ENCODE peak calls at places on chromosomes 7 and 10, in five cellular contexts. One of them, this sample, is unnamed.

GRCh38 chr7:149505551-149505950 is 7.9 kb upstream of the ZNF746 start:
- DNase-seq in tibial nerve: no peak
- DNase-seq in A549: no peak
- DNase-seq in heart left ventricle: no peak
- DNase-seq in stomach: no peak
- DNase-seq in this sample: no peak

GRCh38 chr7:129778770-129779601 is 167.5 kb downstream of the NRF1 start:
- DNase-seq in heart left ventricle: no peak
- DNase-seq in A549: peak
- DNase-seq in tibial nerve: no peak
- DNase-seq in stomach: no peak
- DNase-seq in this sample: no peak

GRCh38 chr7:32221056-32221455 is 150.8 kb upstream of the PDE1C start:
- DNase-seq in A549: no peak
- DNase-seq in stomach: no peak
- DNase-seq in tibial nerve: no peak
- DNase-seq in heart left ventricle: no peak
- DNase-seq in this sample: no peak

GRCh38 chr7:73595358-73595757 is 17.0 kb upstream of the TBL2 start:
- DNase-seq in A549: no peak
- DNase-seq in tibial nerve: no peak
- DNase-seq in stomach: no peak
- DNase-seq in heart left ventricle: no peak
- DNase-seq in this sample: no peak

GRCh38 chr10:48309711-48310226 is 3.3 kb downstream of the MAPK8 start:
- DNase-seq in tibial nerve: no peak
- DNase-seq in A549: peak
- DNase-seq in heart left ventricle: no peak
- DNase-seq in stomach: no peak
- DNase-seq in this sample: no peak

GRCh38 chr7:155361947-155362346 is 64.3 kb downstream of the INSIG1 start:
- DNase-seq in A549: no peak
- DNase-seq in heart left ventricle: no peak
- DNase-seq in stomach: no peak
- DNase-seq in tibial nerve: no peak
- DNase-seq in this sample: no peak

GRCh38 chr10:72344932-72345331 is 9.8 kb downstream of the DNAJB12 start:
- DNase-seq in heart left ventricle: no peak
- DNase-seq in stomach: no peak
- DNase-seq in tibial nerve: no peak
- DNase-seq in A549: no peak
- DNase-seq in this sample: no peak

GRCh38 chr7:1357601-1358271 is 101.5 kb downstream of the MICALL2 start:
- DNase-seq in heart left ventricle: no peak
- DNase-seq in stomach: no peak
- DNase-seq in A549: no peak
- DNase-seq in tibial nerve: no peak
- DNase-seq in this sample: no peak

GRCh38 chr10:12896251-12896650 is 105.3 kb downstream of the CCDC3 start:
- DNase-seq in tibial nerve: no peak
- DNase-seq in A549: no peak
- DNase-seq in heart left ventricle: no peak
- DNase-seq in stomach: no peak
- DNase-seq in this sample: no peak

GRCh38 chr10:69682955-69683474 is 53.0 kb downstream of the FAM241B start:
- DNase-seq in A549: no peak
- DNase-seq in stomach: no peak
- DNase-seq in tibial nerve: no peak
- DNase-seq in heart left ventricle: no peak
- DNase-seq in this sample: no peak

GRCh38 chr7:88224596-88225275 is 4.9 kb upstream of the SRI start:
- DNase-seq in heart left ventricle: no peak
- DNase-seq in stomach: no peak
- DNase-seq in tibial nerve: no peak
- DNase-seq in A549: no peak
- DNase-seq in this sample: no peak

GRCh38 chr10:80443531-80443974 is 10.6 kb upstream of the TSPAN14 start:
- DNase-seq in stomach: no peak
- DNase-seq in A549: no peak
- DNase-seq in tibial nerve: no peak
- DNase-seq in heart left ventricle: no peak
- DNase-seq in this sample: peak

GRCh38 chr10:71038921-71039320 is 150.6 kb upstream of the PCBD1 start:
- DNase-seq in tibial nerve: no peak
- DNase-seq in A549: no peak
- DNase-seq in stomach: no peak
- DNase-seq in heart left ventricle: no peak
- DNase-seq in this sample: no peak

GRCh38 chr7:107209565-107209964 is 40.8 kb downstream of the HBP1 start:
- DNase-seq in tibial nerve: no peak
- DNase-seq in A549: no peak
- DNase-seq in stomach: no peak
- DNase-seq in heart left ventricle: no peak
- DNase-seq in this sample: peak

GRCh38 chr7:92833766-92834605 is 2.4 kb downstream of the CDK6 start:
- DNase-seq in A549: peak
- DNase-seq in tibial nerve: peak
- DNase-seq in stomach: peak
- DNase-seq in heart left ventricle: peak
- DNase-seq in this sample: peak

GRCh38 chr10:96374985-96375830 is 16.4 kb upstream of the OPALIN start:
- DNase-seq in tibial nerve: peak
- DNase-seq in stomach: peak
- DNase-seq in heart left ventricle: peak
- DNase-seq in A549: peak
- DNase-seq in this sample: peak

GRCh38 chr10:48878091-48878490 is 61.5 kb downstream of the LRRC18 start:
- DNase-seq in stomach: no peak
- DNase-seq in A549: no peak
- DNase-seq in tibial nerve: no peak
- DNase-seq in heart left ventricle: no peak
- DNase-seq in this sample: no peak

GRCh38 chr10:76784076-76784475 is 853.5 kb downstream of the KCNMA1 start:
- DNase-seq in A549: no peak
- DNase-seq in stomach: no peak
- DNase-seq in tibial nerve: no peak
- DNase-seq in heart left ventricle: no peak
- DNase-seq in this sample: no peak

GRCh38 chr7:136353287-136353686 is 376.1 kb upstream of the MTPN start:
- DNase-seq in stomach: no peak
- DNase-seq in A549: no peak
- DNase-seq in tibial nerve: no peak
- DNase-seq in heart left ventricle: no peak
- DNase-seq in this sample: no peak

GRCh38 chr10:97780991-97781540 is 9.3 kb upstream of the SFRP5 start:
- DNase-seq in A549: no peak
- DNase-seq in heart left ventricle: no peak
- DNase-seq in tibial nerve: no peak
- DNase-seq in stomach: no peak
- DNase-seq in this sample: no peak

GRCh38 chr7:54109501-54109900 is 432.7 kb upstream of the VSTM2A start:
- DNase-seq in stomach: no peak
- DNase-seq in tibial nerve: no peak
- DNase-seq in heart left ventricle: no peak
- DNase-seq in A549: no peak
- DNase-seq in this sample: no peak

GRCh38 chr7:32115831-32116230 is 45.6 kb upstream of the PDE1C start:
- DNase-seq in A549: no peak
- DNase-seq in stomach: no peak
- DNase-seq in tibial nerve: no peak
- DNase-seq in heart left ventricle: no peak
- DNase-seq in this sample: no peak

GRCh38 chr7:26307226-26307625 is 15.6 kb downstream of the SNX10 start:
- DNase-seq in heart left ventricle: no peak
- DNase-seq in tibial nerve: no peak
- DNase-seq in A549: no peak
- DNase-seq in stomach: no peak
- DNase-seq in this sample: no peak

GRCh38 chr7:16710641-16711040 is 42.9 kb upstream of the TSPAN13 start:
- DNase-seq in stomach: no peak
- DNase-seq in tibial nerve: no peak
- DNase-seq in heart left ventricle: no peak
- DNase-seq in A549: no peak
- DNase-seq in this sample: no peak

GRCh38 chr7:23100697-23101096 is 4.9 kb upstream of the KLHL7 start:
- DNase-seq in stomach: no peak
- DNase-seq in tibial nerve: no peak
- DNase-seq in heart left ventricle: no peak
- DNase-seq in A549: no peak
- DNase-seq in this sample: no peak

GRCh38 chr10:29263506-29263905 is 25.4 kb upstream of the LYZL1 start:
- DNase-seq in heart left ventricle: no peak
- DNase-seq in stomach: no peak
- DNase-seq in tibial nerve: no peak
- DNase-seq in A549: no peak
- DNase-seq in this sample: no peak

GRCh38 chr10:113297226-113297625 is 255.6 kb upstream of the HABP2 start:
- DNase-seq in stomach: no peak
- DNase-seq in heart left ventricle: no peak
- DNase-seq in A549: no peak
- DNase-seq in tibial nerve: no peak
- DNase-seq in this sample: no peak

GRCh38 chr7:64945481-64945756 is 42.3 kb downstream of the ZNF273 start:
- DNase-seq in A549: no peak
- DNase-seq in heart left ventricle: no peak
- DNase-seq in tibial nerve: no peak
- DNase-seq in stomach: no peak
- DNase-seq in this sample: no peak
- TF ChIP-seq POLR2A in A549: no peak
- TF ChIP-seq POLR2A in heart left ventricle: no peak
- TF ChIP-seq POLR2A in tibial nerve: no peak
- TF ChIP-seq POLR2A in stomach: no peak
- TF ChIP-seq POLR2A in this sample: no peak

DNA sequence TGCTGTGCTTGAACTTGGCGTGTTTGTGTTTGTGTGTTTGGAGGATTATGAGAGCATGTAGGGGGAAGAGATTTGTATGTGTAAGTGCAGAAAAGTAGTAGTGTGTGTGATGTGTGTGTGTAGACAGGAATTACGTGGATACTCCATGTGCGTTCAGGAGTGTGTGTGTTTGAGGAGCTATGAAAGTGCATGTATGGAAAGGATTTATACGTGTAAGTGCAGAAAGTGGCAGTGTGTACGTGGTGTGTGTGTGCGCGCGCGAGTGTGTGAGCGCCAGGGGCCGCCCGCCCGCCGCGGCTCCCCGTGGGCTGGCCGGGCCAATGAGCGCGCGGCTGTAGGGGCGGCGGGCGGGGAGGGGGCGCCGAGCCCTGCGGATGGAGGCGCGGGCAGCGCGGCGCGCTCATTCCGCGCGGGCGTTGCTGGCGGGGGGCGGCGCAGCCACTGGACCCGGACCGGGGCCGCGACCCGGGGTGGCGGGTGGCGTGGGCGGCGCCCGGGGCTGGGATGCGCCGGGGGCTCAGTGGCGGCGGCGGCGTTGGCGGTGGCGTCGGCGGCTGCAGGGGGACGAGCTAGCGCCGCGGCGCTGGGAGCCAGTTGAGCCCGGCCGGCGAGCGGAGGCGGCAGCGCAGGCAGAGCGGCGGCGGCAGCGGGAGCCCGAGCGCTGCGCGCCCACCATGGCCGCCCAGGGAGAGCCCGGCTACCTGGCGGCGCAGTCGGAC is at the start of gene BICC1:
- DNase-seq in tibial nerve: peak
- DNase-seq in heart left ventricle: peak
- DNase-seq in A549: peak
- DNase-seq in stomach: no peak
- DNase-seq in this sample: peak
- H3K4me3 ChIP-seq in tibial nerve: peak
- H3K4me3 ChIP-seq in heart left ventricle: peak
- H3K4me3 ChIP-seq in A549: peak
- H3K4me3 ChIP-seq in stomach: peak
- H3K4me3 ChIP-seq in this sample: peak

GRCh38 chr10:92066386-92066785 is 142.8 kb downstream of the BTAF1 start:
- DNase-seq in stomach: no peak
- DNase-seq in heart left ventricle: no peak
- DNase-seq in A549: no peak
- DNase-seq in tibial nerve: no peak
- DNase-seq in this sample: no peak

GRCh38 chr10:92064506-92064905 is 140.9 kb downstream of the BTAF1 start:
- DNase-seq in A549: no peak
- DNase-seq in heart left ventricle: no peak
- DNase-seq in stomach: no peak
- DNase-seq in tibial nerve: no peak
- DNase-seq in this sample: no peak

GRCh38 chr10:92062273-92062672 is 138.7 kb downstream of the BTAF1 start:
- DNase-seq in heart left ventricle: no peak
- DNase-seq in stomach: no peak
- DNase-seq in A549: no peak
- DNase-seq in tibial nerve: no peak
- DNase-seq in this sample: no peak
- TF ChIP-seq POLR2A in heart left ventricle: no peak
- TF ChIP-seq POLR2A in stomach: no peak
- TF ChIP-seq POLR2A in A549: no peak
- TF ChIP-seq POLR2A in tibial nerve: no peak
- TF ChIP-seq POLR2A in this sample: no peak

DNA sequence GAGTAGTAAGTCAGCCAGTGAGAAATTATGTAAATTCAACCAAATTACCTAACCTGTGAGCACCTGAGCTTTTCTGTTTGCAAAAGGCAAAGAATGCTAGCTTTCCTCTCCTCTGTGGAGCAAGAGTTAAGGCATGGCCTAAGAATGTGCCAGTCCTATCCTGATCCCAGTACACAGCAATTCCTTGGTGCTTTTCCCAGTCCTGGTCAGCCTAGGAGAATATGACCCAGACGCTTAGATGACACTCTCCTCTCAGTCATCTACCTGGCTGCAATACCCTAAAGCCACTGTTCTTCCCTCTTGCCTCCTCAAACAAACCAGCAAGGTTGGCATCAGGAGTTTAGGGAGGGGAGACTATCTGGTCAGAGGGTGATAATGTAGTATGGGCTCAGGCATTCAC is 4.1 kb downstream of the PDLIM1 start:
- DNase-seq in stomach: no peak
- DNase-seq in A549: no peak
- DNase-seq in tibial nerve: no peak
- DNase-seq in heart left ventricle: no peak
- DNase-seq in this sample: no peak
- H3K4me3 ChIP-seq in stomach: no peak
- H3K4me3 ChIP-seq in A549: no peak
- H3K4me3 ChIP-seq in tibial nerve: no peak
- H3K4me3 ChIP-seq in heart left ventricle: no peak
- H3K4me3 ChIP-seq in this sample: no peak

DNA sequence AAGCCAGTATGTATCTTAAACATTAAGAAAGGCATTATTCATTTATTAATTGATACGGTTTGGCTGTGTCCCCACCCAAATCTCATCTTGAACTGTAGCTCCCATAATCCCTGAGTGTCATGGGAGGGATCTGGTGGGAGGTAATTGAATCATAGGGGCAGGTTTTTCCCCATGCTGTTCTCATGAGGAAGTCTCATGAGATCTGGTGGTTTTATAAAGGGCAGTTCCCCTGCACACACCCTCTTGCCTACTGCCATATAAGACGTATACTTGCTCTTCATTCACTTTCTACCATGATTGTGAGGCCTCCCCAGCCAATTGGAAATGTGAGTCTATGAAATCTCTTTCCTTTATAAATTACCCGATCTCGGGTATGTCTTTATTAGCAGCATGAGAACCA is 28.1 kb downstream of the OTUD1 start:
- DNase-seq in A549: no peak
- DNase-seq in tibial nerve: no peak
- DNase-seq in heart left ventricle: no peak
- DNase-seq in stomach: no peak
- DNase-seq in this sample: no peak
- TF ChIP-seq POLR2A in A549: no peak
- TF ChIP-seq POLR2A in tibial nerve: no peak
- TF ChIP-seq POLR2A in heart left ventricle: no peak
- TF ChIP-seq POLR2A in stomach: no peak
- TF ChIP-seq POLR2A in this sample: no peak

GRCh38 chr10:30454744-30455498 is 20.9 kb downstream of the MAP3K8 start:
- DNase-seq in stomach: no peak
- DNase-seq in heart left ventricle: no peak
- DNase-seq in A549: no peak
- DNase-seq in tibial nerve: no peak
- DNase-seq in this sample: no peak
- H3K4me3 ChIP-seq in stomach: no peak
- H3K4me3 ChIP-seq in heart left ventricle: no peak
- H3K4me3 ChIP-seq in A549: no peak
- H3K4me3 ChIP-seq in tibial nerve: no peak
- H3K4me3 ChIP-seq in this sample: no peak